ENCODE peak calls at places on chromosomes 6 and 20, in seven cellular contexts. L is NCI-H1436; I is type B pancreatic cell; C is astrocyte; P is activated CD8-positive, alpha-beta memory T cell treated with anti-CD3 and anti-CD28 coated beads, Interleukin-2, amount 10 ng/mL, durations not matched to agents 7 days and 5 days; S is GM12865; G is stimulated activated CD8-positive, alpha-beta memory T cell treated with anti-CD3 and anti-CD28 coated beads, Interleukin-7, amount 100 ng/mL, for 48 hours. T is an unnamed sample.

GRCh38 chr6:16503919-16504554 is 257.2 kb downstream of the ATXN1 start:
- DNase-seq in C (no peak), P (peak; percentile 63), S (peak; percentile 87), I (no peak), G (no peak), L (no peak), T (no peak)

GRCh38 chr6:119533603-119534279 is 184.2 kb upstream of the MAN1A1 start:
- DNase-seq in P (no peak), S (peak; percentile 43), L (no peak), C (peak; percentile 48), G (no peak), I (no peak), T (no peak)

GRCh38 chr6:135438907-135439535 is 58.5 kb downstream of the AHI1 start:
- DNase-seq in C (no peak), S (peak; percentile 47), G (no peak), I (no peak), P (no peak), L (no peak), T (no peak)

GRCh38 chr6:4567141-4567540 is 209.1 kb upstream of the CDYL start:
- DNase-seq in C (peak; percentile 76), I (no peak), P (no peak), L (no peak), S (no peak), G (no peak), T (no peak)

GRCh38 chr6:12116264-12116800 is 104.2 kb downstream of the HIVEP1 start:
- DNase-seq in S (peak; percentile 58), P (no peak), C (no peak), L (no peak), I (no peak), G (no peak), T (no peak)

GRCh38 chr6:143248359-143248758 is 187.7 kb downstream of the AIG1 start:
- DNase-seq in G (no peak), S (no peak), P (peak; percentile 41), C (no peak), L (no peak), I (no peak), T (no peak)

GRCh38 chr6:159324599-159324998 is 155.4 kb downstream of the FNDC1 start:
- DNase-seq in S (no peak), L (no peak), G (no peak), P (no peak), C (no peak), I (no peak), T (no peak)

GRCh38 chr20:35681953-35682352 is 17.2 kb downstream of the NFS1 start:
- DNase-seq in C (no peak), P (no peak), G (no peak), L (no peak), I (no peak), S (no peak), T (no peak)

GRCh38 chr6:90184334-90185298 is 112.0 kb downstream of the BACH2 start:
- DNase-seq in C (peak; percentile 77), G (no peak), L (no peak), P (no peak), I (no peak), S (no peak), T (no peak)

GRCh38 chr6:139904158-139904533 is 529.7 kb upstream of the CITED2 start:
- DNase-seq in I (no peak), C (no peak), S (no peak), P (no peak), G (no peak), L (no peak), T (no peak)

GRCh38 chr6:111809264-111809663 is 64.0 kb downstream of the FYN start:
- DNase-seq in L (no peak), P (no peak), I (no peak), C (peak; percentile 32), S (no peak), G (no peak), T (no peak)

GRCh38 chr6:37625591-37626374 is 71.9 kb downstream of the MDGA1 start:
- DNase-seq in L (no peak), I (no peak), S (no peak), C (no peak), P (no peak), G (no peak), T (no peak)

GRCh38 chr6:113616875-113617274 is 240.3 kb upstream of the MARCKS start:
- DNase-seq in I (no peak), P (no peak), S (no peak), G (no peak), C (no peak), L (no peak), T (no peak)

GRCh38 chr20:18632196-18632789 is 44.4 kb downstream of the DTD1 start:
- DNase-seq in C (peak; percentile 13), S (peak; percentile 74), G (peak; percentile 15), I (peak; percentile 78), P (peak; percentile 67), L (peak; percentile 70), T (no peak)

GRCh38 chr6:105317607-105318533 is 85.0 kb downstream of the PREP start:
- DNase-seq in L (peak; percentile 19), G (no peak), C (no peak), S (peak; percentile 17), I (no peak), P (no peak), T (no peak)

GRCh38 chr20:23150304-23151007 is 64.3 kb upstream of the CD93 start:
- DNase-seq in G (no peak), I (peak; percentile 52), C (no peak), P (peak; percentile 16), L (no peak), S (no peak), T (peak; percentile 73)

GRCh38 chr6:21539621-21540100 is 53.9 kb upstream of the SOX4 start:
- DNase-seq in I (no peak), G (no peak), L (no peak), P (no peak), C (no peak), S (no peak), T (no peak)

GRCh38 chr20:35263609-35264223 is 14.2 kb downstream of the MMP24OS start:
- DNase-seq in G (no peak), I (no peak), S (no peak), L (no peak), C (no peak), P (no peak), T (no peak)

GRCh38 chr20:38751360-38751976 is 3.2 kb downstream of the ACTR5 start:
- DNase-seq in L (peak; percentile 23), C (peak; percentile 18), I (no peak), P (no peak), S (peak; percentile 50), G (no peak), T (no peak)

GRCh38 chr6:39360378-39360777 is 37.9 kb upstream of the KCNK16 start:
- DNase-seq in L (no peak), C (no peak), P (no peak), S (no peak), I (no peak), G (no peak), T (peak; percentile 57)

GRCh38 chr6:106063448-106063850 is 22.7 kb upstream of the PRDM1 start:
- DNase-seq in G (no peak), I (no peak), S (no peak), P (no peak), C (no peak), L (no peak), T (no peak)

GRCh38 chr20:59015812-59016711 is 3.2 kb upstream of the TUBB1 start:
- DNase-seq in C (no peak), P (peak; percentile 37), L (no peak), I (peak; percentile 32), G (no peak), S (no peak), T (no peak)

GRCh38 chr20:48583171-48583570 is 244.6 kb downstream of the PREX1 start:
- DNase-seq in S (no peak), P (no peak), I (no peak), L (no peak), G (no peak), C (no peak), T (no peak)

GRCh38 chr6:33620584-33621395 is at the start of gene ITPR3:
- DNase-seq in C (no peak), L (peak; percentile 71), P (peak; percentile 86), S (peak; percentile 93), I (no peak), G (peak; percentile 56), T (no peak)